ENCODE peak calls at places on chromosome 6, in five cellular contexts. K is A549, L is HepG2, A is GM12878, U is K562. G is an unnamed sample.

GRCh38 chr6:20757761-20758160 is 223.5 kb downstream of the CDKAL1 start:
- DNase-seq in K (peak; percentile 11), L (no peak), A (no peak), U (no peak), G (no peak)

GRCh38 chr6:100665041-100665380 is 200.3 kb upstream of the SIM1 start:
- DNase-seq in K (no peak), L (no peak), A (peak; percentile 59), U (no peak), G (peak; percentile 15)

GRCh38 chr6:47256361-47256760 is 53.3 kb downstream of the TNFRSF21 start:
- DNase-seq in K (no peak), L (no peak), A (no peak), U (no peak), G (no peak)

GRCh38 chr6:165519316-165519715 is 143.7 kb downstream of the PDE10A start:
- DNase-seq in K (no peak), L (no peak), A (no peak), U (no peak), G (no peak)

GRCh38 chr6:138576303-138576702 is 77.0 kb upstream of the NHSL1 start:
- DNase-seq in K (no peak), L (no peak), A (no peak), U (no peak), G (no peak)

GRCh38 chr6:33208089-33208967 is at the start of gene RING1:
- DNase-seq in K (peak; percentile 57), L (peak; percentile 59), A (no peak), U (peak; percentile 97), G (peak; percentile 93)

GRCh38 chr6:1311400-1312192 is at the start of gene FOXQ1:
- DNase-seq in K (peak; percentile 66), L (peak; percentile 95), A (no peak), U (no peak), G (peak; percentile 77)

GRCh38 chr6:26088344-26088743 is 1.1 kb downstream of the HFE start:
- DNase-seq in K (no peak), L (no peak), A (no peak), U (no peak), G (no peak)

GRCh38 chr6:113120577-113121285 is 736.4 kb upstream of the MARCKS start:
- DNase-seq in K (peak; percentile 52), L (no peak), A (no peak), U (no peak), G (peak; percentile 1)

GRCh38 chr6:122736166-122736565 is 43.4 kb upstream of the FABP7 start:
- DNase-seq in K (no peak), L (no peak), A (no peak), U (no peak), G (no peak)

GRCh38 chr6:149190228-149190831 is 127.2 kb upstream of the TAB2 start:
- DNase-seq in K (peak; percentile 17), L (peak; percentile 48), A (no peak), U (no peak), G (peak; percentile 85)

GRCh38 chr6:16320533-16321340 is 82.3 kb downstream of the GMPR start:
- DNase-seq in K (no peak), L (no peak), A (no peak), U (no peak), G (no peak)

GRCh38 chr6:29656157-29656556 is 735 bp upstream of the MOG start:
- DNase-seq in K (no peak), L (no peak), A (no peak), U (no peak), G (no peak)

GRCh38 chr6:60679175-60679574 is 1606.8 kb downstream of the KHDRBS2 start:
- DNase-seq in K (no peak), L (no peak), A (no peak), U (no peak), G (no peak)

GRCh38 chr6:170497845-170498281 is 55.2 kb downstream of the PSMB1 start:
- DNase-seq in K (no peak), L (no peak), A (no peak), U (no peak), G (peak; percentile 74)

GRCh38 chr6:5997420-5998093 is 9.2 kb downstream of the NRN1 start:
- DNase-seq in K (no peak), L (no peak), A (no peak), U (no peak), G (peak; percentile 70)

GRCh38 chr6:71333700-71334099 is 45.1 kb downstream of the OGFRL1 start:
- DNase-seq in K (peak; percentile 65), L (no peak), A (no peak), U (no peak), G (no peak)

GRCh38 chr6:116087437-116088027 is 13.1 kb upstream of the NT5DC1 start:
- DNase-seq in K (no peak), L (no peak), A (peak; percentile 92), U (no peak), G (no peak)

GRCh38 chr6:122400467-122401089 is 1.1 kb downstream of the HSF2 start:
- DNase-seq in K (no peak), L (no peak), A (no peak), U (no peak), G (no peak)

GRCh38 chr6:114521926-114522325 is 179.1 kb upstream of the HS3ST5 start:
- DNase-seq in K (no peak), L (no peak), A (no peak), U (no peak), G (no peak)

GRCh38 chr6:158706369-158706982 is 56.6 kb downstream of the SYTL3 start:
- DNase-seq in K (peak; percentile 67), L (peak; percentile 52), A (no peak), U (peak; percentile 71), G (peak; percentile 73)

GRCh38 chr6:140462495-140463311 is 1088.3 kb upstream of the CITED2 start:
- DNase-seq in K (no peak), L (no peak), A (no peak), U (no peak), G (peak; percentile 62)

GRCh38 chr6:37517411-37517812 is 17.7 kb upstream of the CCDC167 start:
- DNase-seq in K (no peak), L (no peak), A (no peak), U (no peak), G (no peak)

GRCh38 chr6:166997768-166998255 is 1.4 kb upstream of the CEP43 start:
- DNase-seq in K (peak; percentile 79), L (peak; percentile 83), A (peak; percentile 27), U (peak; percentile 63), G (peak; percentile 84)

GRCh38 chr6:119322715-119323350 is 26.7 kb downstream of the MAN1A1 start:
- DNase-seq in K (no peak), L (no peak), A (no peak), U (no peak), G (no peak)

GRCh38 chr6:19554356-19555225 is 282.6 kb upstream of the ID4 start:
- DNase-seq in K (no peak), L (no peak), A (no peak), U (no peak), G (no peak)

GRCh38 chr6:19417713-19418112 is 419.5 kb upstream of the ID4 start:
- DNase-seq in K (peak; percentile 20), L (no peak), A (no peak), U (no peak), G (no peak)

GRCh38 chr6:6851059-6851658 is 256.6 kb upstream of the RREB1 start:
- DNase-seq in K (peak; percentile 82), L (peak; percentile 12), A (no peak), U (peak; percentile 94), G (no peak)

GRCh38 chr6:111445786-111446395 is 37.1 kb downstream of the REV3L start:
- DNase-seq in K (no peak), L (no peak), A (no peak), U (no peak), G (no peak)

DNA sequence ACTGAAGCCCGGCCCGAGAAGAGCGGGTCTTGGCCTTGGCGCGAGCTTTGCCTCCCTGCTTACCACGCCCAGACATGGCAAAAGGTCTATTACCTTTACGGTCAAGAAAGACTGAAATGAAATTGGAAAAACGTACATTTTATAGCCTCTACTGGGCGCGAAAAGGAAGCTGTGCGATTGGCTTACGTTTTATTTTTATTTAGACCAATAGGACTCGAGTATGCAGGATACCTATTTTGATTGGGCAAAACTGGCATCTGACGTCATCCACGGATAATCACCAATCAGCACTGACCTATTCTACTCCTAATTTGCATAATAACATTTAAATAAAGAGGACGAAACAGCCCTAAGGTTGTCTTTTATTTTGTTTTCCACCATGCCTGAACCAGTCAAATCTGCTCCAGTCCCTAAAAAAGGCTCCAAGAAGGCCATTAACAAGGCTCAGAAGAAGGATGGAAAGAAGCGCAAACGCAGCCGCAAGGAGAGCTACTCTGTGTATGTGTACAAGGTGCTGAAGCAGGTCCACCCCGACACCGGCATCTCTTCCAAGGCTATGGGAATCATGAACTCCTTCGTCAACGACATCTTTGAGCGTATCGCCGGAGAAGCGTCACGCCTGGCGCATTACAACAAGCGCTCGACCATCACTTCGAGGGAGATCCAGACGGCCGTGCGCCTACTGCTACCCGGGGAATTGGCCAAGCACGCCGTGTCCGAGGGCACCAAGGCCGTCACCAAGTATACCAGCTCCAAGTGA is 97.4 kb downstream of the OR2B2 start:
- DNase-seq in K (peak; percentile 93), L (peak; percentile 92), A (peak; percentile 97), U (no peak), G (peak; percentile 95)
- H3K4me3 ChIP-seq in K (peak overlapping the region; percentile 40), L (peak overlapping the region; percentile 62), A (peak overlapping the region; percentile 56), U (no peak overlapping the region), G (peak overlapping the region; percentile 57)

DNA sequence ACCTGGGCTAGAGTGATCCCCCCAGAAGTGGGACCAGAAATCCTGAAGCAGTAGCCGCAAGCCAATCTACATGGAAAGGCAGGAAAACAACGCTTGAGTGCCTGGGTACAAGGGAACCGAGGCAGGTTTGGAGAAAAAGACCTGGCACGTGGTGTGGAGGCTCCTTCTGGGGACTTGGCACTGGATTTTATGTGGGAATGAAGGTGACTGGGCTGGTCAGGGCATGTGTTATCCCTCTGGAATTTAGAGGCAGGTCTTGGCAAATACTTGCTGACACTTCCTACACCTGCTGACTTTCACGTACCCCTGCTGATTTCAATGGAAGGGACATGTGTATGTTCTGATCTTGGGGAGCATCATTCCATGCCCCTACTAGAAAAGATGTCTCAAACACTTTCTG is 25.0 kb upstream of the FAM217A start:
- DNase-seq in K (no peak), L (no peak), A (no peak), U (no peak), G (no peak)
- TF ChIP-seq JUNB in K (no peak), L (no peak), A (no peak), U (no peak), G (no peak)

DNA sequence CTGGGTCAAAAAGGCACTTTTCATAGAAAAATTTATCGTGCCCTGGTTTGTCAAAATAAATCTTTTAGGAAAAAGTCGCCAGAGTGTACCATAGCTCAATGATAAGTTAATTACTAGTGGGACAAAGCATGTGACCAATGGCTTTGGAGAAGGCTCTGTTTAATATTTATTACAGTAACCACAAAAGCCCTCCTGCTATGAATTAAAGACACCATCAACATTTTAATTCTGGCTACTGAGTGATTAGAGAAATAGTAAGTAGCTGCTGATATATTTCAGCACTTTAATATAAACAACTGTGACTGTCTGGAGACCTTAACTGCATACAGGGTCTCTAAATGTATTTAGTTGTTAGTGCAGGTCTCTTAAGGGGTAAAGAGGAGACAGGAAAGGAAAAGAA is 38.3 kb downstream of the KIF13A start:
- DNase-seq in K (no peak), L (no peak), A (no peak), U (no peak), G (no peak)
- H3K4me2 ChIP-seq in K (no peak overlapping the region), L (no peak overlapping the region), A (no peak overlapping the region), U (no peak overlapping the region), G (no peak overlapping the region)

GRCh38 chr6:156773935-156774871 is 3.0 kb upstream of the ARID1B start:
- DNase-seq in K (no peak), L (no peak), A (no peak), U (no peak), G (no peak)
- H3K4me3 ChIP-seq in K (no peak overlapping the region), L (no peak overlapping the region), A (no peak overlapping the region), U (no peak overlapping the region), G (peak overlapping the region; percentile 3)